ENCODE peak calls at places on chromosome 21, in six cellular contexts. T, H, P, W, U and Z are unnamed samples.

GRCh38 chr21:41579692-41580091 is 71.7 kb upstream of the TMPRSS2 start:
- DNase-seq in U (no peak), T (no peak), P (no peak), W (no peak), H (no peak), Z (no peak)

GRCh38 chr21:37855568-37856391 is 60.5 kb downstream of the KCNJ6 start:
- DNase-seq in P (no peak), H (peak), W (peak), U (no peak), T (peak), Z (no peak)

GRCh38 chr21:41441546-41441945 is 15.5 kb downstream of the MX1 start:
- DNase-seq in T (no peak), U (no peak), W (no peak), H (no peak), P (no peak), Z (no peak)

GRCh38 chr21:25466470-25466869 is 140.8 kb downstream of the MRPL39 start:
- DNase-seq in U (no peak), H (no peak), P (no peak), W (no peak), T (no peak), Z (no peak)

GRCh38 chr21:31837613-31838390 is 35.0 kb upstream of the HUNK start:
- DNase-seq in W (no peak), U (no peak), P (no peak), H (no peak), T (no peak), Z (no peak)

GRCh38 chr21:44959376-44960091 is 19.7 kb downstream of the SLX9 start:
- DNase-seq in H (no peak), U (no peak), W (no peak), T (no peak), P (no peak), Z (no peak)

GRCh38 chr21:37072239-37072987 is 458 bp downstream of the PIGP start:
- DNase-seq in U (peak), P (peak), T (peak), H (no peak), W (peak), Z (peak)

GRCh38 chr21:15706686-15707085 is 23.1 kb upstream of the USP25 start:
- DNase-seq in H (peak), T (peak), W (peak), P (no peak), U (peak), Z (peak)

GRCh38 chr21:17726047-17726446 is 93.1 kb downstream of the C21orf91 start:
- DNase-seq in T (no peak), U (no peak), W (peak), P (no peak), H (no peak), Z (peak)

GRCh38 chr21:42583150-42583991 is 69.7 kb downstream of the SLC37A1 start:
- DNase-seq in W (no peak), H (no peak), U (no peak), T (no peak), P (no peak), Z (no peak)

GRCh38 chr21:43810505-43811261 is 21.3 kb downstream of the RRP1 start:
- DNase-seq in T (peak), U (peak), H (no peak), W (peak), P (peak), Z (peak)

GRCh38 chr21:33854604-33855003 is 61.0 kb downstream of the ATP5PO start:
- DNase-seq in T (no peak), U (no peak), P (peak), H (no peak), W (no peak), Z (peak)

GRCh38 chr21:42614811-42615342 is 38.5 kb upstream of the PDE9A start:
- DNase-seq in W (no peak), T (no peak), H (no peak), U (no peak), P (no peak), Z (no peak)

GRCh38 chr21:19440792-19441494 is 1037.4 kb upstream of the TMPRSS15 start:
- DNase-seq in T (no peak), H (no peak), W (no peak), P (no peak), U (no peak), Z (no peak)

GRCh38 chr21:17045214-17045835 is 467.5 kb upstream of the CXADR start:
- DNase-seq in H (no peak), T (peak), W (peak), U (no peak), P (no peak), Z (peak)

GRCh38 chr21:41681336-41681801 is 85.5 kb downstream of the RIPK4 start:
- DNase-seq in H (no peak), W (no peak), U (no peak), P (no peak), T (no peak), Z (no peak)

GRCh38 chr21:27564684-27565280 is 597.9 kb upstream of the ADAMTS5 start:
- DNase-seq in U (peak), P (peak), T (peak), H (no peak), W (peak), Z (no peak)

GRCh38 chr21:15250384-15250783 is 185.6 kb upstream of the NRIP1 start:
- DNase-seq in H (no peak), W (no peak), U (no peak), P (no peak), T (no peak), Z (peak)

GRCh38 chr21:41447356-41447755 is 21.3 kb downstream of the MX1 start:
- DNase-seq in H (no peak), P (no peak), W (no peak), T (no peak), U (no peak), Z (no peak)

GRCh38 chr21:26391166-26391565 is 181.9 kb downstream of the CYYR1 start:
- DNase-seq in T (no peak), U (no peak), H (no peak), W (no peak), P (no peak), Z (no peak)

GRCh38 chr21:33904041-33904440 is 11.6 kb downstream of the ATP5PO start:
- DNase-seq in H (no peak), W (no peak), T (no peak), P (no peak), U (no peak), Z (no peak)

GRCh38 chr21:42745511-42746239 is 92.3 kb downstream of the PDE9A start:
- DNase-seq in W (no peak), P (no peak), T (no peak), H (no peak), U (no peak), Z (no peak)

GRCh38 chr21:37593740-37594471 is 227.3 kb downstream of the DYRK1A start:
- DNase-seq in P (no peak), H (no peak), T (no peak), W (no peak), U (no peak), Z (no peak)

GRCh38 chr21:33541756-33542639 is at the start of gene GART:
- DNase-seq in U (peak), T (peak), H (no peak), W (peak), P (peak), Z (peak)

GRCh38 chr21:46500224-46500861 is 41.7 kb downstream of the DIP2A start:
- DNase-seq in W (peak), P (no peak), H (no peak), U (no peak), T (no peak), Z (peak)

GRCh38 chr21:34684174-34684876 is 15.5 kb downstream of the CLIC6 start:
- DNase-seq in W (no peak), P (no peak), T (no peak), H (no peak), U (no peak), Z (no peak)

GRCh38 chr21:43281661-43282357 is 113.0 kb downstream of the CRYAA start:
- DNase-seq in P (no peak), W (no peak), U (no peak), T (no peak), H (no peak), Z (no peak)

GRCh38 chr21:35075546-35075945 is 26.4 kb upstream of the RUNX1 start:
- DNase-seq in T (peak), P (no peak), U (no peak), H (peak), W (no peak), Z (no peak)

GRCh38 chr21:17757671-17758070 is 61.5 kb downstream of the C21orf91 start:
- DNase-seq in P (no peak), U (no peak), H (no peak), W (no peak), T (no peak), Z (no peak)

GRCh38 chr21:44085491-44086321 is 21.5 kb upstream of the PWP2 start:
- DNase-seq in U (no peak), H (no peak), W (no peak), P (no peak), T (no peak), Z (no peak)

GRCh38 chr21:35019631-35020032 is 29.5 kb downstream of the RUNX1 start:
- DNase-seq in H (no peak), U (no peak), W (no peak), T (no peak), P (no peak), Z (no peak)

GRCh38 chr21:42809577-42810440 is 69.5 kb downstream of the WDR4 start:
- DNase-seq in H (no peak), W (no peak), P (no peak), T (no peak), U (no peak), Z (no peak)

GRCh38 chr21:28099296-28099695 is 893.4 kb downstream of the LTN1 start:
- DNase-seq in U (peak), H (no peak), P (no peak), T (no peak), W (peak), Z (no peak)

GRCh38 chr21:39057121-39057520 is 126.1 kb downstream of the PSMG1 start:
- DNase-seq in H (no peak), P (no peak), U (no peak), T (no peak), W (no peak), Z (no peak)

GRCh38 chr21:36701912-36702621 is 3.2 kb downstream of the SIM2 start:
- DNase-seq in H (no peak), U (no peak), T (no peak), W (no peak), P (no peak), Z (no peak)

GRCh38 chr21:27001526-27001925 is 34.6 kb upstream of the ADAMTS5 start:
- DNase-seq in W (no peak), H (no peak), T (no peak), P (no peak), U (no peak), Z (no peak)

GRCh38 chr21:35427320-35428040 is 378.4 kb upstream of the RUNX1 start:
- DNase-seq in H (no peak), U (peak), W (no peak), P (no peak), T (no peak), Z (no peak)

GRCh38 chr21:34988139-34988538 is 61.0 kb downstream of the RUNX1 start:
- DNase-seq in U (no peak), P (no peak), T (no peak), W (no peak), H (no peak), Z (no peak)

GRCh38 chr21:45026066-45026745 is 48.2 kb upstream of the ADARB1 start:
- DNase-seq in T (no peak), W (no peak), H (no peak), P (no peak), U (no peak), Z (no peak)